ENCODE peak calls at places on chromosomes 4 and X, in seven cellular contexts. K is KBM-7; B is EH; Y is stomach; G is posterior cingulate gyrus; I is heart left ventricle; Q is Jurkat, Clone E6-1. P is an unnamed sample.

GRCh38 chr4:52861171-52861873 is 795 bp upstream of the RASL11B start:
- DNase-seq in K (no peak), B (no peak), Y (no peak), G (peak), I (no peak), Q (peak), P (no peak)

GRCh38 chr4:73729534-73730165 is 10.7 kb upstream of the CXCL8 start:
- DNase-seq in K (peak), B (peak), Y (peak), G (peak), I (peak), Q (peak), P (peak)

GRCh38 chr4:7903686-7904085 is 36.0 kb downstream of the AFAP1 start:
- DNase-seq in K (no peak), B (peak), Y (no peak), G (no peak), I (no peak), Q (no peak), P (peak)

GRCh38 chr4:119124314-119124713 is 11.3 kb upstream of the MYOZ2 start:
- DNase-seq in K (peak), B (peak), Y (peak), G (no peak), I (no peak), Q (no peak), P (no peak)

GRCh38 chr4:122091397-122091796 is 60.7 kb upstream of the BLTP1 start:
- DNase-seq in K (no peak), B (no peak), Y (no peak), G (no peak), I (no peak), Q (no peak), P (no peak)

GRCh38 chr4:145812902-145813301 is 125.7 kb downstream of the ZNF827 start:
- DNase-seq in K (no peak), B (peak), Y (no peak), G (no peak), I (no peak), Q (no peak), P (no peak)

GRCh38 chr4:139950568-139950967 is 203.4 kb downstream of the MAML3 start:
- DNase-seq in K (peak), B (peak), Y (no peak), G (no peak), I (no peak), Q (peak), P (peak)

GRCh38 chr4:39032218-39033085 is at the start of gene TMEM156:
- DNase-seq in K (peak), B (peak), Y (no peak), G (no peak), I (no peak), Q (peak), P (no peak)

GRCh38 chr4:18795794-18796193 is 774.2 kb upstream of the LCORL start:
- DNase-seq in K (no peak), B (no peak), Y (no peak), G (no peak), I (no peak), Q (no peak), P (no peak)

GRCh38 chrX:146907391-146908240 is 93.1 kb upstream of the CXorf51A start:
- DNase-seq in K (no peak), B (no peak), Y (no peak), G (peak), I (no peak), Q (no peak), P (no peak)

GRCh38 chr4:151417766-151418376 is 8.9 kb downstream of the FHIP1A start:
- DNase-seq in K (no peak), B (no peak), Y (no peak), G (no peak), I (no peak), Q (no peak), P (no peak)

GRCh38 chrX:69179380-69179911 is 14.2 kb upstream of the PJA1 start:
- DNase-seq in K (no peak), B (no peak), Y (no peak), G (peak), I (no peak), Q (no peak), P (no peak)

P was measured in GM03348.